ENCODE peak calls at places on chromosomes 12 and 14, in six cellular contexts. S is myocyte; F is NCI-H1092; C is ureter; M is AG10803; X is stimulated activated CD4-positive, alpha-beta T cell treated with anti-CD3 and anti-CD28 coated beads, TNF-alpha, amount 100 ng/mL, for 24 hours. Y is an unnamed sample.

GRCh38 chr12:71060426-71060825 is 97.4 kb downstream of the TSPAN8 start:
- DNase-seq in S (no peak), F (no peak), C (no peak), M (no peak), X (no peak), Y (no peak)

GRCh38 chr12:97524812-97525211 is 62.2 kb downstream of the RMST start:
- DNase-seq in S (no peak), F (no peak), C (no peak), M (no peak), X (no peak), Y (no peak)

GRCh38 chr14:57962293-57962996 is 96.6 kb upstream of the SLC35F4 start:
- DNase-seq in S (no peak), F (no peak), C (no peak), M (no peak), X (no peak), Y (no peak)

GRCh38 chr14:72513346-72513745 is 380.6 kb downstream of the DPF3 start:
- DNase-seq in S (no peak), F (no peak), C (no peak), M (no peak), X (no peak), Y (no peak)

GRCh38 chr14:105924951-105925591 is 398.7 kb downstream of the TMEM121 start:
- DNase-seq in S (no peak), F (no peak), C (no peak), M (no peak), X (no peak), Y (no peak)

GRCh38 chr14:63922696-63923421 is 70.1 kb downstream of the SYNE2 start:
- DNase-seq in S (no peak), F (no peak), C (peak), M (no peak), X (no peak), Y (no peak)

GRCh38 chr14:104970231-104971068 is 7.7 kb downstream of the AHNAK2 start:
- DNase-seq in S (peak), F (no peak), C (peak), M (peak), X (no peak), Y (no peak)

GRCh38 chr14:69574266-69574953 is at the start of gene CCDC177:
- DNase-seq in S (peak), F (peak), C (peak), M (peak), X (peak), Y (peak)

GRCh38 chr12:12081836-12082497 is 11.2 kb downstream of the BCL2L14 start:
- DNase-seq in S (peak), F (peak), C (no peak), M (peak), X (no peak), Y (no peak)

GRCh38 chr12:12749433-12749832 is 32.3 kb downstream of the CDKN1B start:
- DNase-seq in S (no peak), F (no peak), C (no peak), M (peak), X (no peak), Y (no peak)

GRCh38 chr12:51687142-51687935 is 96.3 kb downstream of the SCN8A start:
- DNase-seq in S (no peak), F (no peak), C (no peak), M (peak), X (no peak), Y (no peak)